ENCODE peak calls at places on chromosomes 13 and 19, in five cellular contexts. M, L, V, I and S are unnamed samples.

GRCh38 chr19:40576181-40576584 is 490 bp upstream of the SHKBP1 start:
- DNase-seq in M (peak), L (no peak), V (no peak), I (no peak), S (no peak)

GRCh38 chr13:50320297-50320862 is 305.1 kb downstream of the KCNRG start:
- DNase-seq in M (no peak), L (peak), V (no peak), I (no peak), S (no peak)

GRCh38 chr13:51541809-51542258 is 42.4 kb upstream of the WDFY2 start:
- DNase-seq in M (no peak), L (no peak), V (peak), I (no peak), S (no peak)

GRCh38 chr13:114132419-114133121 is at the start of gene RASA3:
- DNase-seq in M (peak), L (peak), V (peak), I (peak), S (no peak)

GRCh38 chr13:30111810-30112209 is 195.5 kb downstream of the KATNAL1 start:
- DNase-seq in M (peak), L (no peak), V (no peak), I (no peak), S (no peak)

GRCh38 chr13:76808927-76809326 is 77.3 kb downstream of the KCTD12 start:
- DNase-seq in M (no peak), L (peak), V (no peak), I (no peak), S (no peak)

GRCh38 chr19:1237027-1237659 is 662 bp downstream of the CBARP start:
- DNase-seq in M (no peak), L (no peak), V (no peak), I (peak), S (no peak)

GRCh38 chr19:8333771-8334457 is 9.1 kb downstream of the KANK3 start:
- DNase-seq in M (no peak), L (no peak), V (no peak), I (no peak), S (no peak)

DNA sequence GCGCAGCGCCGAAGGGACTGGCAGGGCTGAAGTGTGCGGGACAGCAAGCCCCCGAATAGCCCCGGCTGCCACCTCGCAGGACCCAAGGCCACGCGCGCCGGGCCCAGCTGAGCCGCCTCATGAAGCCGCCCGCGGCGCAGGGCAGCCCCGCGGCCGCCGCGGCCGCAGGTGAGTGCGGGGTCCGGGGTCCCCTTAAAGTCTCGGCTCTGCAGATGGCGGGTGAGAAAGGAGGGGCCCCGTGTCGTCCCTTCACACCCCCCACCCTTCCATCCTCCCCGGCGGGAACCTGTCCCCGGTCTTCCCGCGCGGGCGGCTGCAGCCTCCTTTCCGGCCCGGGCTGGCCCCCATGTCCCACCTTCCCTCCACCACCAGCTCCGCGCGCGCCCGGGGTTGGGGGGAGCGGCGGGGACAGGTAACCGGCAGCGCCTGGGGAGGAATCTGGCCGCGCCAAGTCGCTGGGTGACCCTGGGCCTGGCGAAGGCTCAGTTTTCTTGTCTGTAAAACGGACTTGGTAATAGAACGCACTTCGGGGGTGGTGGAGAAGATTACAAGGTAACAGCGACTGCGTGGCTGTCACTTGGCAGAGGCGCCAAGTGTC is 338 bp downstream of the RGCC start:
- DNase-seq in M (peak), L (no peak), V (no peak), I (no peak), S (no peak)
- TF ChIP-seq POLR2A in M (no peak), L (peak), V (no peak), I (no peak), S (peak)

DNA sequence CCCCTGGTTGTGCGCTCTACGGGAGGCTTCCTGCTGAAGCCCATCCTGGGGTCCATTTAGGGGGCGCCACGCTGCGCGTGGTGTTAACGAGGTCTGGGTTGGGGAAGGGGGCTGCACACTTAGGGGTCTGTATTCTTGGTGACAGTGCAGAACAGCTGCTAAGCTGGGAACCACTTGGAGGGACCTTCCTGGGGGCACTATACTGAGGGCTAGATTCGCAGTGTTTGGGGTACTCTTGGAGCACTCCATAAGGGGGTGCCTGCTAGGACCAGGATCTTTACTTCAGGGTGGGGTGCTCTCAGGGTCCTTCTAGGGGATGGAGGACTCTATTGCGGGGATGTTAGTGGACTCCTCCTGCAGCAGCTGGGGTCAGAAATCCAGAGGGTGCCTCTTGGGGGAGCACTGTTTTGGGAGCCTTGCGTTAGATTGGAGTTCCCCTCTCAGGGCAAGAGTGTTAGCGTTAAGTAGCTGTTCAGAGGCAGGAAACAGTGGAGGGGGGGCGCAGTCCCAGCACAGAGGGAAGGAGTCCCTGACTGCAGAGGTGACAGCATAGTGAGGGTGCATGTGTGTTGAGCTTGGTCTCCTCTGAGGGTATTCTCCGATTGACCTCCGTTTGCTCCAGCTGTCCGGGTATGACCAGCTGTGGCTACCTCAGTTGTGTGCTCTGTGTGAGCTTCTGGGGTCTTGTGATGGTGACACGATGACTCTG is 1.1 kb downstream of the PDE4A start:
- DNase-seq in M (peak), L (no peak), V (no peak), I (no peak), S (no peak)
- H3K4me3 ChIP-seq in M (peak), L (no peak), V (no peak), I (no peak), S (no peak)

DNA sequence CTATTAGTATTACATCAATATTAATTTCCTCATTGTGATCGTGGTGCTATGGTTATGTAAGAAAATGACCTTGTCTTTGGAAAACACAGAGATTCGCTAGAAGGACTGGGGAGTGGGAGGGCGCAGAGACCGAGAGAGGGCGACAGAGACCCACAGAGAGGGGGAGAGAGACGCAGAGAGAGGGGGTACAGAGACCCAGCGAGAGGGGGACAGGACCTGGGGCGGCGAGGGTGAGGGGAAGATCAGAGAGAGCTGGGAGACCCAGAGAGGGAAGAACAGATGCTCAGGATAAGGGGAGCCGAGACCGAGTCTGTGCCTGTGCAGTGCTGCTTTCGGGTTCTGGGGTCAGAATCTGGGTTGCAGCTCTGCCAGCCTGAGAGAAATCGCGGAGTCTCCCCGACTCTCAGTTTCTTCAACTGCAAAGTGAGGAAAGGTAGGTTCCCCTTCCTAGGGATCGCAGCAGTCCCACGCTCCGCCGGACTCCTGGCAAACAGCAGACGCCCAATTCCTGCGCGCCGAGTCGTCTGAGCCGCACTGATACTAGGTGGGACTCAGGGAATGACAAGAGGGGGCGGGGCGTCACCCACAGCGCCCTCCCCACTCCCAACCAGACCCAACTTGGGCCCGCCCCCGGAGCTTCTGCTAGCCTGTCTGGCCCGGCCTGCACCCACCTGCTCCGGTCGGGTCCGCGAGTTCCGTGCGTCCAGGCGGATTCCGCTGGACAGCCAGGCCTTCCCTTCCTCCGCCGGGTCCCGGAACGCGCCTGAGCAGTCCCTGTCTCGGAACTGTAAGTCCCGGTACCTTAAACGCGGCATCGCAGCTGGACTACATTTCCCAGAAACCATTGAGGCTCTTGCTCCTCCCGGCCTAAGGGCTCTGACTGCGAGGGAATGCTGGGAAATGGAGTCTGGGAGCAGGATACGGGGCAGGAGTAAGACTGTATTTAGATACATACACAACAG is 15.3 kb downstream of the IZUMO2 start:
- DNase-seq in M (peak), L (peak), V (peak), I (peak), S (peak)
- TF ChIP-seq CTCF in M (no peak), L (peak), V (peak), I (no peak), S (no peak)

DNA sequence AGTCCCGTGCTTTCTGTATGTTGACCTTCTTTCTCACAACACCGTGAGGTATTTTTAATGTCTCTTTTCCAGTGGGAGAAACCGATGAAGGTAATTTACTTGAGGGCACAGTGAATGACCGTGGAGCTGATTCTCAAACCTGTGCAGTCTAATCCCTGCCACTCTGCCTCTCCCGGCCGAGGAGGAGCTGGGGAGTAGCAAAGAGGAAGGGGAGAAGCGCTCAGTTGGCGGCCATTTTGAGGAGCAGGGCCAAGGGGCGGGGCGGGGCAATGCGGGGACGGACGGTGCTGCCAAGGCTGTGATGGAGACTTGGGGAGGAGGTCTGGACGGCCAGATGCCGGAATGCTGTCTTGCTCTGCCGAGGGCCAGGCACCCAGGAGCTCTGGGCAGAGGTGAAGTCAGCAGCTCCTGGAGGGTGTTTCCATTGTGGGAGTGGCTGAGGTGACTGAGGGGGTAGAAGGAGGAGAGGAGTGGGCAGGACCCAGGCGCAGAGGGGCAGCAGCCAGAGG is 12.4 kb upstream of the RANBP3 start:
- DNase-seq in M (no peak), L (no peak), V (no peak), I (peak), S (no peak)
- TF ChIP-seq POLR2A in M (no peak), L (no peak), V (no peak), I (no peak), S (no peak)

DNA sequence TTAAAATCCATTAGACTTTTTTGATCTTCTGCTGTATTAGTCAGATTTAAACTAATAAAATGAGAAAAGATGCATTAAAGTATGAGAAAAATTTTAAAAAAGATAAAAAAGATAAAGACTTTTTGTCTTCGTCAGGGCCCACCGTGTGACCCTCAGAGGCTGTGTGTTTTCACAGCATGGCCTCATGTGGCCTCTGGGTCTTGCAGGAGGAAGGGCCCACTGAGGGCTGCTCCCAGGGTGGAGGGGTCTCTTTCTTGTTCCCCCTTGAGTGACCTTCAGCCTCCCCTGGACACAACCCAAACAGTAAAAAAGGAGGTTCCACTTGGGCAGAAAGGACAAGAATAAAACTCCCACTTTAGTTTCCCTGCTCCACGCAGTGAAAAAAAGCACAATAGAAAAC is 57.1 kb upstream of the RANBP3 start:
- DNase-seq in M (no peak), L (no peak), V (no peak), I (no peak), S (peak)
- H3K4me3 ChIP-seq in M (no peak), L (no peak), V (no peak), I (no peak), S (no peak)

DNA sequence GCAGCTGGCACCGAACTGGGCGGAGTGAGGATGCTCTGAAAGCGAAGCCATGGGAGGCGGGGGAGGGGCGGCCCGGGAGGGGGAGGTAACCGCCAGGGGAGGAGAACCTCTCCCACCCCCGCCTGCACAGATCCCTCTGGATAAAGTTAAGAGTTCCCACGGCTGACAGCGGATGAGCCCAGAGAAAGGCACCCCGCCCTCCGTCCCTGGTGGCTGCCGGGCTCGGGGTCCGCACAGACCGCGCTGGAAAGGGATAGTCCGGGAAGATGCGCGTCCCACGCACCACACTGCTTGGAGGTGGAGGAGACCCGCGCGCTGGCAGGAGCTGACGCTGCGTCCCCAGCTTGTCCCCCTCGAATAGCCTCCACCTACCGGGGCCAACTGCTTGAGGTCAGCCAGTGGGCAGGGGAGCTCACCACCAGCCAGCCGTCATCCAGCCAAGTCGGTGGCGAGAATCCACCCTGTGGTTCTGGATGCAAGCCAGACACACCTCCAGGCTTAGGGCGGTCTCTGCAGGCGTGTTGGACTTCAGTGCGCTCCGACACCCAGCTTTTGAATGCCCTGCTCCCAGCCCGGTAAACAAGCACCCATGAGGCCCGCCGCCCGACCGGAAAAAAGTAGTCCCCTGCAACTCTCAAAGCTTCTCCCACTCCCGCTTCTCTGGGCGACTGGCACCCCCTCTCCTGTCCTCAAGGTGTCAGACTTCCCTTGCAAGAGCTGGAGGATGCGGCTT is at the start of gene TRPC4:
- DNase-seq in M (peak), L (peak), V (peak), I (peak), S (no peak)
- TF ChIP-seq CTCF in M (no peak), L (peak), V (peak), I (no peak), S (no peak)

GRCh38 chr19:35755550-35756371 is 1.1 kb downstream of the HSPB6 start:
- DNase-seq in M (no peak), L (peak), V (peak), I (peak), S (peak)

GRCh38 chr19:35756373-35757230 is at the start of gene HSPB6:
- DNase-seq in M (no peak), L (peak), V (peak), I (no peak), S (no peak)

GRCh38 chr19:35759697-35760096 is 1.7 kb downstream of the PROSER3 start:
- DNase-seq in M (no peak), L (no peak), V (no peak), I (no peak), S (no peak)

GRCh38 chr19:35757231-35757748 is 461 bp upstream of the HSPB6 start:
- DNase-seq in M (peak), L (peak), V (peak), I (no peak), S (peak)

DNA sequence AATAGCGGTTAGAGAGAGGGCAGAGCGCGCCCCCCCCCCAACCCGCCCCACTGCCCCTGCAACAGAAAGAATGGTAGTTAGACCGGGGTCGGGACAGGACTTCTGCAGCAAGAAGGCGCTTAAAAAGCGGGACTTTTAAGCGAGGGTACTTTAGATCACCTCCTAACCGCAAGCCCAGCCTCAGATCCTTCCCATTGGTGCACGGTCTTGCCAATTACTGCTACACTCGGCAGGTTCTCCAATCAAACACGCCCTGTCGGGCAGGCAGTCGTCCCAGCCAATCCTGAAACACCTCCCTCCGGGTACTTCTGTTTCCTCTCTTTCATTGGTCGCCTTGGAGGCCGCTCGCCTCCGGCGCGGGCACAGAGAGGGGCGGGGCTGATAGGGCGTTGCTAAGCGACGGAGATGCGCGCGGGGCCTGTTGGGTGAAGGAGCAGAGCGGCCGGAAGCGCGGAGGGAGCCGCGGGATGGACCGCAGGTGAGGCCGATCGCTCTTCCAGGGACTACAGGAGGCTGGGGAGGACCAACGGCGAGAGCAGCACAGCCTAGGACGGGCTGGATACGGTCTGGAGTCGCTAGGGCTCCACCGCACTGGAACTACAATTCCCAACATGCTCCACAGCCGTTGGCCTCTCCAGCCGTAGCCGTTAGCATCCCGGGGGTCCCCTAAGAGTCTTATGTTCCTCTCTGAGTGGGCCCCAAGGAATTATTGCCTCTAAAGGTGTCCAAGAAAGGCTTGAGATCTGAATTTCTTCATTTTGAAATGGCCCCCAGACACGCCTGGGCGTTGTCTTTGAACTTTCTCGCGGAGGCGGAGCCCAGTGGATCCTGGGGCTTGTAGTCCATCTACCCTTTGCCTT is at the start of gene PROSER3:
- DNase-seq in M (peak), L (peak), V (peak), I (peak), S (peak)
- TF ChIP-seq POLR2A in M (peak), L (peak), V (peak), I (peak), S (no peak)

GRCh38 chr13:43804461-43805070 is 17.8 kb upstream of the ENOX1 start:
- DNase-seq in M (peak), L (peak), V (no peak), I (peak), S (no peak)
- H3K4me3 ChIP-seq in M (no peak), L (peak), V (no peak), I (no peak), S (no peak)

DNA sequence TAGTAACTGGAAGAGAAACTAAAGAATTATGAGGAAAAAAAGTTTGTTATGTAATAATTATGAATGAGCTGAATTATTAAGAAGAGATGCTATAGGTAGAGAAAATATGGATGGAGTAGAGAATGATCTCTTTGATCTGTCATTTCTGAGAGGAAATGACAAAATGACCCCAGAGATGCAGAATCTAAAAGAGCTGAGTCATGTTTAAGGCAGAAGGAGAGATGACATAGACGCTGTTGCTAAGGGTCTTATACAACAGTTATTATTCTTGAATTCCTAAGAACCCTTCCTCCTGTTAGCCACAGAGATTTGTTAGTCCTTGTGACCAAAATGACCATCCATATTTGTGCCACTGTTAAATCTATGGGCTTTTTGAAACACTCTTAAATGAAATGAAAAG is 58.3 kb upstream of the FREM2 start:
- DNase-seq in M (peak), L (no peak), V (no peak), I (no peak), S (no peak)
- TF ChIP-seq CTCF in M (no peak), L (no peak), V (no peak), I (no peak), S (no peak)